ENCODE peak calls at places on chromosomes 13 and 19, in eight cellular contexts. One of them, this sample, is unnamed.

GRCh38 chr13:32426981-32427851 is 714 bp downstream of the N4BP2L1 start:
- DNase-seq in LHCN-M2: no peak
- DNase-seq in IMR-90: peak
- DNase-seq in RPMI7951: peak
- DNase-seq in midbrain: peak
- DNase-seq in GM12864: no peak
- DNase-seq in HFF-Myc: no peak
- DNase-seq in frontal cortex: peak
- DNase-seq in this sample: peak

GRCh38 chr13:45356966-45357689 is 16.1 kb upstream of the TPT1 start:
- DNase-seq in HFF-Myc: no peak
- DNase-seq in frontal cortex: no peak
- DNase-seq in LHCN-M2: no peak
- DNase-seq in midbrain: no peak
- DNase-seq in RPMI7951: no peak
- DNase-seq in IMR-90: no peak
- DNase-seq in GM12864: no peak
- DNase-seq in this sample: no peak

GRCh38 chr13:93151277-93151676 is 75.3 kb upstream of the GPC6 start:
- DNase-seq in frontal cortex: no peak
- DNase-seq in midbrain: no peak
- DNase-seq in LHCN-M2: peak
- DNase-seq in HFF-Myc: no peak
- DNase-seq in IMR-90: peak
- DNase-seq in GM12864: no peak
- DNase-seq in RPMI7951: no peak
- DNase-seq in this sample: peak

GRCh38 chr13:39363393-39363792 is 239.6 kb downstream of the LHFPL6 start:
- DNase-seq in midbrain: no peak
- DNase-seq in LHCN-M2: no peak
- DNase-seq in IMR-90: no peak
- DNase-seq in HFF-Myc: no peak
- DNase-seq in RPMI7951: no peak
- DNase-seq in frontal cortex: no peak
- DNase-seq in GM12864: no peak
- DNase-seq in this sample: peak

GRCh38 chr13:73062368-73062767 is 3.6 kb downstream of the KLF5 start:
- DNase-seq in IMR-90: no peak
- DNase-seq in GM12864: no peak
- DNase-seq in LHCN-M2: no peak
- DNase-seq in HFF-Myc: no peak
- DNase-seq in RPMI7951: no peak
- DNase-seq in midbrain: no peak
- DNase-seq in frontal cortex: no peak
- DNase-seq in this sample: no peak

GRCh38 chr13:31037874-31038475 is 105.5 kb downstream of the TEX26 start:
- DNase-seq in midbrain: no peak
- DNase-seq in GM12864: no peak
- DNase-seq in frontal cortex: no peak
- DNase-seq in HFF-Myc: no peak
- DNase-seq in LHCN-M2: no peak
- DNase-seq in IMR-90: no peak
- DNase-seq in RPMI7951: no peak
- DNase-seq in this sample: no peak

GRCh38 chr19:11649941-11650340 is 52.7 kb downstream of the ZNF627 start:
- DNase-seq in RPMI7951: no peak
- DNase-seq in IMR-90: peak
- DNase-seq in HFF-Myc: no peak
- DNase-seq in LHCN-M2: no peak
- DNase-seq in midbrain: no peak
- DNase-seq in GM12864: no peak
- DNase-seq in frontal cortex: no peak
- DNase-seq in this sample: no peak

GRCh38 chr19:56270676-56271075 is 1.9 kb upstream of the EDDM13 start:
- DNase-seq in midbrain: no peak
- DNase-seq in GM12864: no peak
- DNase-seq in frontal cortex: no peak
- DNase-seq in IMR-90: peak
- DNase-seq in LHCN-M2: peak
- DNase-seq in RPMI7951: peak
- DNase-seq in HFF-Myc: no peak
- DNase-seq in this sample: no peak

GRCh38 chr19:2490659-2491058 is 14.7 kb downstream of the GADD45B start:
- DNase-seq in frontal cortex: no peak
- DNase-seq in HFF-Myc: no peak
- DNase-seq in GM12864: no peak
- DNase-seq in LHCN-M2: no peak
- DNase-seq in midbrain: no peak
- DNase-seq in RPMI7951: no peak
- DNase-seq in IMR-90: no peak
- DNase-seq in this sample: no peak

GRCh38 chr19:17385878-17386611 is 8.0 kb downstream of the CCDC194 start:
- DNase-seq in frontal cortex: peak
- DNase-seq in HFF-Myc: no peak
- DNase-seq in RPMI7951: peak
- DNase-seq in IMR-90: peak
- DNase-seq in midbrain: peak
- DNase-seq in LHCN-M2: peak
- DNase-seq in GM12864: no peak
- DNase-seq in this sample: peak

GRCh38 chr13:28318418-28318995 is 176.4 kb downstream of the FLT1 start:
- DNase-seq in frontal cortex: no peak
- DNase-seq in midbrain: no peak
- DNase-seq in IMR-90: no peak
- DNase-seq in LHCN-M2: no peak
- DNase-seq in RPMI7951: no peak
- DNase-seq in GM12864: no peak
- DNase-seq in HFF-Myc: no peak
- DNase-seq in this sample: no peak

GRCh38 chr19:12828494-12828893 is 5.9 kb downstream of the RTBDN start:
- DNase-seq in HFF-Myc: no peak
- DNase-seq in LHCN-M2: no peak
- DNase-seq in GM12864: no peak
- DNase-seq in IMR-90: no peak
- DNase-seq in RPMI7951: peak
- DNase-seq in midbrain: no peak
- DNase-seq in frontal cortex: no peak
- DNase-seq in this sample: no peak

GRCh38 chr19:21586341-21587116 is 81.1 kb downstream of the ZNF429 start:
- DNase-seq in HFF-Myc: no peak
- DNase-seq in frontal cortex: no peak
- DNase-seq in IMR-90: no peak
- DNase-seq in midbrain: no peak
- DNase-seq in LHCN-M2: no peak
- DNase-seq in GM12864: no peak
- DNase-seq in RPMI7951: no peak
- DNase-seq in this sample: no peak

GRCh38 chr13:95643471-95643813 is 1.1 kb downstream of the DZIP1 start:
- DNase-seq in RPMI7951: peak
- DNase-seq in GM12864: no peak
- DNase-seq in HFF-Myc: no peak
- DNase-seq in LHCN-M2: peak
- DNase-seq in IMR-90: peak
- DNase-seq in midbrain: no peak
- DNase-seq in frontal cortex: no peak
- DNase-seq in this sample: peak

GRCh38 chr13:31742102-31742695 is 2.9 kb downstream of the RXFP2 start:
- DNase-seq in frontal cortex: peak
- DNase-seq in midbrain: peak
- DNase-seq in RPMI7951: peak
- DNase-seq in IMR-90: peak
- DNase-seq in HFF-Myc: peak
- DNase-seq in LHCN-M2: peak
- DNase-seq in GM12864: peak
- DNase-seq in this sample: peak

GRCh38 chr19:15187026-15188007 is 13.5 kb downstream of the NOTCH3 start:
- DNase-seq in IMR-90: no peak
- DNase-seq in LHCN-M2: no peak
- DNase-seq in RPMI7951: no peak
- DNase-seq in GM12864: no peak
- DNase-seq in HFF-Myc: no peak
- DNase-seq in frontal cortex: no peak
- DNase-seq in midbrain: no peak
- DNase-seq in this sample: no peak

GRCh38 chr13:72437458-72437857 is 290.0 kb downstream of the MZT1 start:
- DNase-seq in RPMI7951: peak
- DNase-seq in IMR-90: peak
- DNase-seq in frontal cortex: no peak
- DNase-seq in HFF-Myc: no peak
- DNase-seq in GM12864: no peak
- DNase-seq in LHCN-M2: peak
- DNase-seq in midbrain: no peak
- DNase-seq in this sample: peak

GRCh38 chr13:101576452-101576851 is 124.0 kb downstream of the ITGBL1 start:
- DNase-seq in RPMI7951: peak
- DNase-seq in LHCN-M2: peak
- DNase-seq in frontal cortex: no peak
- DNase-seq in HFF-Myc: peak
- DNase-seq in midbrain: no peak
- DNase-seq in IMR-90: peak
- DNase-seq in GM12864: no peak
- DNase-seq in this sample: peak

GRCh38 chr13:34577051-34577450 is 365.0 kb upstream of the NBEA start:
- DNase-seq in IMR-90: no peak
- DNase-seq in HFF-Myc: peak
- DNase-seq in midbrain: no peak
- DNase-seq in frontal cortex: no peak
- DNase-seq in GM12864: no peak
- DNase-seq in LHCN-M2: peak
- DNase-seq in RPMI7951: peak
- DNase-seq in this sample: peak

GRCh38 chr19:48069435-48069834 is 25.6 kb upstream of the CABP5 start:
- DNase-seq in frontal cortex: no peak
- DNase-seq in RPMI7951: no peak
- DNase-seq in midbrain: no peak
- DNase-seq in IMR-90: no peak
- DNase-seq in LHCN-M2: no peak
- DNase-seq in GM12864: no peak
- DNase-seq in HFF-Myc: no peak
- DNase-seq in this sample: no peak